ENCODE peak calls at places on chromosome 15, in seven cellular contexts. J is HCT116, Z is prostate gland, X is K562, Q is GM23338, E is breast epithelium, U is SK-N-SH. N is an unnamed sample.

GRCh38 chr15:77228831-77229230 is 157.9 kb upstream of the TSPAN3 start:
- DNase-seq in J (no peak), E (no peak), Z (no peak), X (peak), U (no peak), Q (no peak), N (no peak)

GRCh38 chr15:88394553-88395159 is 72.5 kb downstream of the MRPL46 start:
- DNase-seq in Z (no peak), J (no peak), Q (no peak), U (no peak), X (no peak), E (no peak), N (no peak)

GRCh38 chr15:78407889-78408640 is 30.0 kb upstream of the IREB2 start:
- DNase-seq in X (no peak), E (no peak), Z (no peak), J (no peak), Q (no peak), U (peak), N (no peak)

GRCh38 chr15:58474741-58475323 is 43.0 kb downstream of the LIPC start:
- DNase-seq in Q (no peak), Z (no peak), X (no peak), J (no peak), E (no peak), U (no peak), N (no peak)

GRCh38 chr15:48642795-48643194 is 2.7 kb downstream of the FBN1 start:
- DNase-seq in Z (no peak), J (no peak), X (no peak), Q (no peak), E (no peak), U (no peak), N (no peak)

GRCh38 chr15:65421360-65422215 is 1.2 kb downstream of the IGDCC4 start:
- DNase-seq in U (peak), E (peak), Z (no peak), Q (peak), J (no peak), X (peak), N (no peak)

GRCh38 chr15:65085990-65086679 is 9.6 kb downstream of the KBTBD13 start:
- DNase-seq in U (peak), E (peak), Q (peak), X (peak), Z (no peak), J (peak), N (no peak)

GRCh38 chr15:79212589-79213139 is 69.9 kb upstream of the ANKRD34C start:
- DNase-seq in Z (no peak), U (no peak), Q (peak), X (no peak), E (no peak), J (no peak), N (no peak)

GRCh38 chr15:31381801-31382692 is 55.4 kb downstream of the KLF13 start:
- DNase-seq in E (no peak), Q (no peak), J (no peak), Z (no peak), X (no peak), U (peak), N (no peak)

GRCh38 chr15:29269485-29270168 is at the start of gene NSMCE3:
- DNase-seq in Q (peak), E (peak), X (peak), Z (peak), J (peak), U (peak), N (peak)
- TF ChIP-seq POLR2AphosphoS5 in Q (peak), E (peak), X (peak), Z (peak), J (peak), U (peak), N (peak)

DNA sequence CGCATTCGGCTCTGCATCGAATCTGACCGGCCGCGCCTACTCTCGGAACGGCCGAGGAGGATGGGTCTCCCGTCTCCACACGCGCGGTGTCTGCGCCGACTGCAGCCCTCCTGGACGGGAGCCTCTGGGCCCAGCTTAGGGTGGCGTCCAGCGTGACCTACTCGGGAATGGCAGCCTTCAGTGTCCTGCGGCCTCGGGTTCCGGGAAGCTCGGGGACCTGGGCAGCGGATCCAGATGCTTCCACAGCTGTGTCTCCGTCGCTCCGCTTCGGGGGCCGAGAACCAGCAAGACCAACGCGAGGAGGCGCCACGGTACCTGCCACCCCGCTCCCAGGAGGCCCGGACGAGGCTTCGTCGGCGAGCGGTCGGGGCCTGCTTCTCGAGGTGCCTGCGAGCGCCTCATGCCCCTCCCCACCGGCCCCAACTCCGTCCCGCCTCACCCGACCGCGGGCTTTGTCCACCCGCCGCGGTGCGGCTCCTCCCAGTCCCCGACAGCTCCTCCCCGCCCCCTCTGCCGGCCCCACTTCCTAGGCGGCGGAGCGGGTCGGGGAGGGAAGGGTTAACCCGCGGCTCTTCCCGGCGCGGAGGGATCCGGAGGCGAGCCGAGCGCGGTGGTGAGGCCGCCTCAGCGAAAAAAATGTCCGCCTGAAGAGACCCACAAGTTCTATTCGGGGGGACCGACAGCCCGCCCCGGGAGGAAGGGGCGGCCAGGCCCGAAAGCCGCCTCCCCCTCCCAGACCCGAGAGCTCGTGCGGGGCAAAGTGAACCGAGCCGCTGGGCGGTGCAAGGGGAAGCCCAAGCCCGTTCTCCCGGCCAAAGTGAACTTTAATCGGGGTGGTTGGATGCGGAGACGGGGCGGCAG is at the start of gene TCF12:
- DNase-seq in Q (peak), E (peak), X (peak), J (peak), Z (peak), U (peak), N (peak)
- TF ChIP-seq POLR2AphosphoS5 in Q (peak), E (peak), X (peak), J (peak), Z (peak), U (peak), N (peak)

GRCh38 chr15:70266412-70267089 is 168.8 kb upstream of the TLE3 start:
- DNase-seq in Q (no peak), U (no peak), E (peak), Z (peak), J (no peak), X (no peak), N (no peak)
- TF ChIP-seq POLR2AphosphoS5 in Q (no peak), U (no peak), E (no peak), Z (no peak), J (no peak), X (no peak), N (no peak)

GRCh38 chr15:84099181-84099580 is 136.4 kb upstream of the GOLGA6L4 start:
- DNase-seq in X (no peak), J (no peak), Q (no peak), U (no peak), Z (no peak), E (no peak), N (no peak)
- TF ChIP-seq POLR2AphosphoS5 in X (no peak), J (no peak), Q (no peak), U (no peak), Z (no peak), E (no peak), N (no peak)

GRCh38 chr15:75104804-75105557 is 81.6 kb downstream of the PPCDC start:
- DNase-seq in X (peak), U (no peak), J (peak), Z (no peak), Q (no peak), E (peak), N (peak)
- TF ChIP-seq POLR2AphosphoS5 in X (no peak), U (no peak), J (peak), Z (no peak), Q (no peak), E (peak), N (no peak)

DNA sequence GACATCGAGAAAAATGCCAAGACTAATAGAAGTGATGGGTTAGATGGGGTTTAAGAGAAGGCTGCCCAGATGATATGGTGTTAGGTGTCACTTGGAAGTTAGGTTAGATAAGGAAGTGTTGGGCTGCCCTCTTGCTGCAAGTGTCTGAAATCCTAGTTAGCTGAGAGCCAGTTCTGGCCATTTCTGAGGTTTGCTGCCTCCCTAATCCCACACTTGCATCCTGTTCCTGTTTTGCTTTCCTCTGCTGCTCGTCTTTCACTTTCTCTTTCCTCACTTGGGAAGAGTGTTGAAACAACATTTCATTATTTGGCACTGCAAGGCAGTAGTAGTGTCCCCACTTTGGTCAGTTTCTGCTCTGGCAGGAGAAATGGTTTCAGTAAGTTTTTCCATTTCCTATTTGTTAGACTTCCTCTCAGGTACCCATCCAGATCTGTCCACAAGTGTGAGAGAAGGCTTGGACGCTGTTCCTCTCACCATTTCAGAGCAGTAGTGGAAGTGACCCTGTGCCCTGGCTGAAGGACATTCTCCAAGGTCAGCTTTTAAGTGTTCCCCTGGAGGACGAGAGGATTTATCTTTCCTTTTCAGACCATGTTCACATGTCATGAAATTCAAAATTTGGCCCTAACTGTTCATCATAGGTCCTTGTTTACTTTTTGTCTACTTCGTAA is 93.3 kb downstream of the ADAMTSL3 start:
- DNase-seq in Z (peak), E (no peak), J (peak), Q (peak), X (no peak), U (no peak), N (no peak)
- TF ChIP-seq POLR2AphosphoS5 in Z (no peak), E (peak), J (no peak), Q (no peak), X (no peak), U (no peak), N (no peak)

GRCh38 chr15:63057454-63058335 is 15.1 kb downstream of the TPM1 start:
- DNase-seq in E (no peak), Q (no peak), J (no peak), U (no peak), X (no peak), Z (no peak), N (no peak)

GRCh38 chr15:63059075-63059474 is 16.5 kb downstream of the TPM1 start:
- DNase-seq in J (no peak), E (no peak), U (no peak), Z (no peak), X (no peak), Q (no peak), N (no peak)

GRCh38 chr15:63060699-63061098 is 18.2 kb downstream of the TPM1 start:
- DNase-seq in X (no peak), U (no peak), E (no peak), Z (no peak), J (no peak), Q (no peak), N (no peak)

GRCh38 chr15:63061971-63062370 is 19.4 kb downstream of the TPM1 start:
- DNase-seq in J (no peak), X (no peak), Q (no peak), E (no peak), Z (no peak), U (no peak), N (no peak)

DNA sequence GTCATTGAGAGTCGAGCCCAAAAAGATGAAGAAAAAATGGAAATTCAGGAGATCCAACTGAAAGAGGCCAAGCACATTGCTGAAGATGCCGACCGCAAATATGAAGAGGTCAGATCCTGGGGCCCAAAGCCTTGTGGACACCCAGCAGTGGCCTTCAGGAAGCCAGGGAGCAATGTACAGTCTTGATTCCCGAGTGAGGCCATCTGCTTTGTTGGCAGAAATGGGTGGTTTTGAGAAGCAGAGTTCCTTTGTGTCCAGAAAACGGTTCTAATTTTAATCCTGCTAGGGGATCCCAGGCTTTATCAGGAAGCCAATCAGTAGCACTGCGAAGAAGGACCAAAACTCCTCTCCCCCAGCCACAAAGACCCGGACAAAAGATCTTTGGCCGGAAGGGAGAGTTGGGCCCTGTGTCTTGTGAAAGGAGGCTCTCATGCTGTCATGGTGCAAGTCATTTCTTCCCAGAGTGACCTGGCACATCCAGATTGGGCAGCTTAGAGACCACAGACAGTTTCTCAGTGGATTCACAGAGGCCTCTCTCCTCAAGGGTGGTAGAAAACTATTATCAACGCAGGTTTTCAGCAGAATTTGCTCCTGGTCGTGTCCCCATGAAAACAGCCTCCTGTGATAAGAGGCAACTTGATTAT is 17.1 kb downstream of the TPM1 start:
- DNase-seq in E (no peak), Q (no peak), X (no peak), Z (no peak), U (no peak), J (no peak), N (no peak)
- TF ChIP-seq POLR2AphosphoS5 in E (no peak), Q (no peak), X (no peak), Z (no peak), U (no peak), J (no peak), N (no peak)

GRCh38 chr15:62465173-62465572 is 300.1 kb upstream of the C2CD4B start:
- DNase-seq in E (no peak), X (no peak), U (no peak), Z (no peak), Q (no peak), J (no peak), N (no peak)

GRCh38 chr15:62462268-62462667 is 297.2 kb upstream of the C2CD4B start:
- DNase-seq in Z (no peak), Q (no peak), U (peak), E (no peak), X (no peak), J (no peak), N (no peak)

GRCh38 chr15:62469478-62469873 is 304.4 kb upstream of the C2CD4B start:
- DNase-seq in X (no peak), E (no peak), J (no peak), Q (no peak), U (no peak), Z (no peak), N (no peak)

GRCh38 chr15:62462721-62463120 is 297.6 kb upstream of the C2CD4B start:
- DNase-seq in J (no peak), Z (no peak), X (no peak), E (no peak), Q (no peak), U (peak), N (no peak)

DNA sequence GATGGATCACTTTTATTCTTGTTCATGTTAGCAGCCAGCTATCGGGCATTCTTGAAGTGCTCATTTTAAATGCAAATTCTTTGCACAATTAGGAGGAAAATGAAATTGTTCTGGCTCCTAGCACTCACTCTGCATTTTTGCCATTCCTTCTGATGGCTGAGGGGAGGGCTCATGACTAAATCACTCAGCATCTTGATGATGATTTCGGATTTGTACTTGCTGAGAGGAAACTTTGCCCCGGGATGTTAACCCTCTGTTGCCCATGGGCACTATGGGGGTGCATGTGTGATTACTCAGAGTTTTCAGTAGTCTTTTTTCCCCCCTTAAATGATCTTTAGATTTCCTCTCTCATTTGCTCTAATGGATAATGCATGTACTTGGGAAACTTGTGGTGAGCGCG is 299.6 kb upstream of the C2CD4B start:
- DNase-seq in X (no peak), U (no peak), Q (peak), E (no peak), Z (no peak), J (no peak), N (no peak)
- TF ChIP-seq POLR2AphosphoS5 in X (no peak), U (no peak), Q (no peak), E (no peak), Z (no peak), J (no peak), N (no peak)

GRCh38 chr15:68341851-68342336 is 64.3 kb downstream of the FEM1B start:
- DNase-seq in E (no peak), X (no peak), J (no peak), Q (no peak), U (no peak), Z (no peak), N (no peak)
- TF ChIP-seq POLR2AphosphoS5 in E (no peak), X (no peak), J (no peak), Q (no peak), U (no peak), Z (no peak), N (no peak)